ENCODE peak calls at places on chromosomes 13 and 19, in five cellular contexts. One of them, this sample, is unnamed.

GRCh38 chr19:330503-330902 is 14.1 kb downstream of the MIER2 start:
- DNase-seq in anterior cingulate cortex: no peak
- DNase-seq in stimulated activated naive B cell treated with anti-CD40 and anti-IgM and Interleukin-4, amounts not matched to agents 10 μg/mL and 1 μg/mL and 100 μg/mL, for 72 hours: no peak
- DNase-seq in lower leg skin: peak
- DNase-seq in spleen: no peak
- DNase-seq in this sample: no peak

GRCh38 chr13:30832845-30833332 is 73.2 kb upstream of the MEDAG start:
- DNase-seq in anterior cingulate cortex: no peak
- DNase-seq in stimulated activated naive B cell treated with anti-CD40 and anti-IgM and Interleukin-4, amounts not matched to agents 10 μg/mL and 1 μg/mL and 100 μg/mL, for 72 hours: no peak
- DNase-seq in lower leg skin: peak
- DNase-seq in spleen: no peak
- DNase-seq in this sample: peak

GRCh38 chr13:28485551-28485950 is 9.4 kb downstream of the FLT1 start:
- DNase-seq in anterior cingulate cortex: no peak
- DNase-seq in stimulated activated naive B cell treated with anti-CD40 and anti-IgM and Interleukin-4, amounts not matched to agents 10 μg/mL and 1 μg/mL and 100 μg/mL, for 72 hours: no peak
- DNase-seq in lower leg skin: no peak
- DNase-seq in spleen: no peak
- DNase-seq in this sample: no peak

GRCh38 chr19:13729859-13730258 is 34.5 kb upstream of the MRI1 start:
- DNase-seq in anterior cingulate cortex: no peak
- DNase-seq in stimulated activated naive B cell treated with anti-CD40 and anti-IgM and Interleukin-4, amounts not matched to agents 10 μg/mL and 1 μg/mL and 100 μg/mL, for 72 hours: no peak
- DNase-seq in lower leg skin: no peak
- DNase-seq in spleen: no peak
- DNase-seq in this sample: no peak

GRCh38 chr13:63184693-63185092 is 1769.0 kb upstream of the PCDH20 start:
- DNase-seq in anterior cingulate cortex: no peak
- DNase-seq in stimulated activated naive B cell treated with anti-CD40 and anti-IgM and Interleukin-4, amounts not matched to agents 10 μg/mL and 1 μg/mL and 100 μg/mL, for 72 hours: no peak
- DNase-seq in lower leg skin: no peak
- DNase-seq in spleen: no peak
- DNase-seq in this sample: no peak

GRCh38 chr19:57558525-57558924 is 1.1 kb downstream of the ZNF550 start:
- DNase-seq in anterior cingulate cortex: no peak
- DNase-seq in stimulated activated naive B cell treated with anti-CD40 and anti-IgM and Interleukin-4, amounts not matched to agents 10 μg/mL and 1 μg/mL and 100 μg/mL, for 72 hours: no peak
- DNase-seq in lower leg skin: no peak
- DNase-seq in spleen: no peak
- DNase-seq in this sample: no peak

GRCh38 chr13:111519490-111520170 is 199.2 kb downstream of the TEX29 start:
- DNase-seq in anterior cingulate cortex: no peak
- DNase-seq in stimulated activated naive B cell treated with anti-CD40 and anti-IgM and Interleukin-4, amounts not matched to agents 10 μg/mL and 1 μg/mL and 100 μg/mL, for 72 hours: no peak
- DNase-seq in lower leg skin: peak
- DNase-seq in spleen: peak
- DNase-seq in this sample: peak

GRCh38 chr13:100491164-100491847 is 97.3 kb downstream of the GGACT start:
- DNase-seq in anterior cingulate cortex: no peak
- DNase-seq in stimulated activated naive B cell treated with anti-CD40 and anti-IgM and Interleukin-4, amounts not matched to agents 10 μg/mL and 1 μg/mL and 100 μg/mL, for 72 hours: no peak
- DNase-seq in lower leg skin: no peak
- DNase-seq in spleen: no peak
- DNase-seq in this sample: no peak

GRCh38 chr13:30464496-30465351 is 1.0 kb downstream of the HMGB1 start:
- DNase-seq in anterior cingulate cortex: peak
- DNase-seq in stimulated activated naive B cell treated with anti-CD40 and anti-IgM and Interleukin-4, amounts not matched to agents 10 μg/mL and 1 μg/mL and 100 μg/mL, for 72 hours: peak
- DNase-seq in lower leg skin: peak
- DNase-seq in spleen: peak
- DNase-seq in this sample: peak

GRCh38 chr19:917323-918151 is at the start of gene KISS1R:
- DNase-seq in anterior cingulate cortex: no peak
- DNase-seq in stimulated activated naive B cell treated with anti-CD40 and anti-IgM and Interleukin-4, amounts not matched to agents 10 μg/mL and 1 μg/mL and 100 μg/mL, for 72 hours: peak
- DNase-seq in lower leg skin: no peak
- DNase-seq in spleen: peak
- DNase-seq in this sample: no peak

GRCh38 chr19:14558370-14559066 is 13.3 kb downstream of the NDUFB7 start:
- DNase-seq in anterior cingulate cortex: no peak
- DNase-seq in stimulated activated naive B cell treated with anti-CD40 and anti-IgM and Interleukin-4, amounts not matched to agents 10 μg/mL and 1 μg/mL and 100 μg/mL, for 72 hours: no peak
- DNase-seq in lower leg skin: no peak
- DNase-seq in spleen: no peak
- DNase-seq in this sample: no peak

GRCh38 chr13:29539866-29540265 is 55.6 kb downstream of the SLC7A1 start:
- DNase-seq in anterior cingulate cortex: no peak
- DNase-seq in stimulated activated naive B cell treated with anti-CD40 and anti-IgM and Interleukin-4, amounts not matched to agents 10 μg/mL and 1 μg/mL and 100 μg/mL, for 72 hours: no peak
- DNase-seq in lower leg skin: peak
- DNase-seq in spleen: no peak
- DNase-seq in this sample: no peak

GRCh38 chr19:44643605-44644390 is at the start of gene PVR:
- DNase-seq in anterior cingulate cortex: peak
- DNase-seq in stimulated activated naive B cell treated with anti-CD40 and anti-IgM and Interleukin-4, amounts not matched to agents 10 μg/mL and 1 μg/mL and 100 μg/mL, for 72 hours: no peak
- DNase-seq in lower leg skin: peak
- DNase-seq in spleen: peak
- DNase-seq in this sample: peak

GRCh38 chr19:39768334-39768733 is 10.3 kb upstream of the LEUTX start:
- DNase-seq in anterior cingulate cortex: no peak
- DNase-seq in stimulated activated naive B cell treated with anti-CD40 and anti-IgM and Interleukin-4, amounts not matched to agents 10 μg/mL and 1 μg/mL and 100 μg/mL, for 72 hours: no peak
- DNase-seq in lower leg skin: no peak
- DNase-seq in spleen: no peak
- DNase-seq in this sample: no peak

GRCh38 chr19:14762111-14762510 is 16.2 kb downstream of the ADGRE2 start:
- DNase-seq in anterior cingulate cortex: no peak
- DNase-seq in stimulated activated naive B cell treated with anti-CD40 and anti-IgM and Interleukin-4, amounts not matched to agents 10 μg/mL and 1 μg/mL and 100 μg/mL, for 72 hours: no peak
- DNase-seq in lower leg skin: no peak
- DNase-seq in spleen: no peak
- DNase-seq in this sample: no peak

GRCh38 chr13:73883162-73883561 is 251.0 kb downstream of the KLF12 start:
- DNase-seq in anterior cingulate cortex: no peak
- DNase-seq in stimulated activated naive B cell treated with anti-CD40 and anti-IgM and Interleukin-4, amounts not matched to agents 10 μg/mL and 1 μg/mL and 100 μg/mL, for 72 hours: no peak
- DNase-seq in lower leg skin: no peak
- DNase-seq in spleen: no peak
- DNase-seq in this sample: no peak

GRCh38 chr13:44148159-44148929 is 225.3 kb upstream of the SERP2 start:
- DNase-seq in anterior cingulate cortex: peak
- DNase-seq in stimulated activated naive B cell treated with anti-CD40 and anti-IgM and Interleukin-4, amounts not matched to agents 10 μg/mL and 1 μg/mL and 100 μg/mL, for 72 hours: no peak
- DNase-seq in lower leg skin: no peak
- DNase-seq in spleen: no peak
- DNase-seq in this sample: no peak

GRCh38 chr13:65679240-65679639 is 1550.9 kb downstream of the PCDH9 start:
- DNase-seq in anterior cingulate cortex: no peak
- DNase-seq in stimulated activated naive B cell treated with anti-CD40 and anti-IgM and Interleukin-4, amounts not matched to agents 10 μg/mL and 1 μg/mL and 100 μg/mL, for 72 hours: no peak
- DNase-seq in lower leg skin: no peak
- DNase-seq in spleen: no peak
- DNase-seq in this sample: no peak

GRCh38 chr13:35731471-35731870 is 255.0 kb upstream of the MAB21L1 start:
- DNase-seq in anterior cingulate cortex: no peak
- DNase-seq in stimulated activated naive B cell treated with anti-CD40 and anti-IgM and Interleukin-4, amounts not matched to agents 10 μg/mL and 1 μg/mL and 100 μg/mL, for 72 hours: no peak
- DNase-seq in lower leg skin: no peak
- DNase-seq in spleen: no peak
- DNase-seq in this sample: no peak

GRCh38 chr13:20101467-20102316 is 59.2 kb downstream of the GJA3 start:
- DNase-seq in anterior cingulate cortex: no peak
- DNase-seq in stimulated activated naive B cell treated with anti-CD40 and anti-IgM and Interleukin-4, amounts not matched to agents 10 μg/mL and 1 μg/mL and 100 μg/mL, for 72 hours: no peak
- DNase-seq in lower leg skin: no peak
- DNase-seq in spleen: no peak
- DNase-seq in this sample: no peak

GRCh38 chr19:14325134-14325533 is 56.1 kb upstream of the ADGRE5 start:
- DNase-seq in anterior cingulate cortex: no peak
- DNase-seq in stimulated activated naive B cell treated with anti-CD40 and anti-IgM and Interleukin-4, amounts not matched to agents 10 μg/mL and 1 μg/mL and 100 μg/mL, for 72 hours: no peak
- DNase-seq in lower leg skin: no peak
- DNase-seq in spleen: no peak
- DNase-seq in this sample: no peak

GRCh38 chr13:40776681-40777165 is 5.7 kb upstream of the MRPS31 start:
- DNase-seq in anterior cingulate cortex: no peak
- DNase-seq in stimulated activated naive B cell treated with anti-CD40 and anti-IgM and Interleukin-4, amounts not matched to agents 10 μg/mL and 1 μg/mL and 100 μg/mL, for 72 hours: peak
- DNase-seq in lower leg skin: no peak
- DNase-seq in spleen: peak
- DNase-seq in this sample: no peak

GRCh38 chr13:99434258-99434788 is 66.9 kb upstream of the TM9SF2 start:
- DNase-seq in anterior cingulate cortex: no peak
- DNase-seq in stimulated activated naive B cell treated with anti-CD40 and anti-IgM and Interleukin-4, amounts not matched to agents 10 μg/mL and 1 μg/mL and 100 μg/mL, for 72 hours: peak
- DNase-seq in lower leg skin: no peak
- DNase-seq in spleen: no peak
- DNase-seq in this sample: no peak

GRCh38 chr13:44368599-44369368 is 4.8 kb upstream of the SERP2 start:
- DNase-seq in anterior cingulate cortex: no peak
- DNase-seq in stimulated activated naive B cell treated with anti-CD40 and anti-IgM and Interleukin-4, amounts not matched to agents 10 μg/mL and 1 μg/mL and 100 μg/mL, for 72 hours: no peak
- DNase-seq in lower leg skin: no peak
- DNase-seq in spleen: no peak
- DNase-seq in this sample: no peak

GRCh38 chr19:48635263-48635965 is 1.8 kb downstream of the DBP start:
- DNase-seq in anterior cingulate cortex: peak
- DNase-seq in stimulated activated naive B cell treated with anti-CD40 and anti-IgM and Interleukin-4, amounts not matched to agents 10 μg/mL and 1 μg/mL and 100 μg/mL, for 72 hours: peak
- DNase-seq in lower leg skin: peak
- DNase-seq in spleen: peak
- DNase-seq in this sample: peak

GRCh38 chr19:18507727-18508440 is 14.0 kb downstream of the ELL start:
- DNase-seq in anterior cingulate cortex: no peak
- DNase-seq in stimulated activated naive B cell treated with anti-CD40 and anti-IgM and Interleukin-4, amounts not matched to agents 10 μg/mL and 1 μg/mL and 100 μg/mL, for 72 hours: no peak
- DNase-seq in lower leg skin: no peak
- DNase-seq in spleen: peak
- DNase-seq in this sample: no peak

GRCh38 chr13:110812111-110812868 is 98.8 kb downstream of the ING1 start:
- DNase-seq in anterior cingulate cortex: no peak
- DNase-seq in stimulated activated naive B cell treated with anti-CD40 and anti-IgM and Interleukin-4, amounts not matched to agents 10 μg/mL and 1 μg/mL and 100 μg/mL, for 72 hours: no peak
- DNase-seq in lower leg skin: peak
- DNase-seq in spleen: no peak
- DNase-seq in this sample: no peak

GRCh38 chr13:84645196-84646071 is 763.2 kb upstream of the SLITRK1 start:
- DNase-seq in anterior cingulate cortex: no peak
- DNase-seq in stimulated activated naive B cell treated with anti-CD40 and anti-IgM and Interleukin-4, amounts not matched to agents 10 μg/mL and 1 μg/mL and 100 μg/mL, for 72 hours: no peak
- DNase-seq in lower leg skin: no peak
- DNase-seq in spleen: no peak
- DNase-seq in this sample: no peak